ENCODE peak calls at places on chromosomes 5 and 9, in four cellular contexts. One of them, this sample, is unnamed.

GRCh38 chr5:72178910-72179815 is 71.9 kb downstream of the MAP1B start:
- DNase-seq in fibroblast of pulmonary artery: peak
- DNase-seq in KBM-7: no peak
- DNase-seq in activated naive CD4-positive, alpha-beta T cell treated with anti-CD3 and anti-CD28 coated beads, Interleukin-2, amount 50 U/mL, for 16 hours: no peak
- DNase-seq in this sample: no peak

GRCh38 chr5:20224046-20224445 is 236.0 kb upstream of the CDH18 start:
- DNase-seq in fibroblast of pulmonary artery: no peak
- DNase-seq in KBM-7: no peak
- DNase-seq in activated naive CD4-positive, alpha-beta T cell treated with anti-CD3 and anti-CD28 coated beads, Interleukin-2, amount 50 U/mL, for 16 hours: no peak
- DNase-seq in this sample: no peak

GRCh38 chr5:61162832-61163567 is 732 bp upstream of the SMIM15 start:
- DNase-seq in fibroblast of pulmonary artery: peak
- DNase-seq in KBM-7: no peak
- DNase-seq in activated naive CD4-positive, alpha-beta T cell treated with anti-CD3 and anti-CD28 coated beads, Interleukin-2, amount 50 U/mL, for 16 hours: peak
- DNase-seq in this sample: peak

GRCh38 chr5:64840958-64841357 is 72.2 kb downstream of the CWC27 start:
- DNase-seq in fibroblast of pulmonary artery: no peak
- DNase-seq in KBM-7: no peak
- DNase-seq in activated naive CD4-positive, alpha-beta T cell treated with anti-CD3 and anti-CD28 coated beads, Interleukin-2, amount 50 U/mL, for 16 hours: no peak
- DNase-seq in this sample: no peak

GRCh38 chr9:16673171-16673570 is 197.3 kb downstream of the BNC2 start:
- DNase-seq in fibroblast of pulmonary artery: no peak
- DNase-seq in KBM-7: no peak
- DNase-seq in activated naive CD4-positive, alpha-beta T cell treated with anti-CD3 and anti-CD28 coated beads, Interleukin-2, amount 50 U/mL, for 16 hours: no peak
- DNase-seq in this sample: no peak

GRCh38 chr5:68424799-68425537 is 209.4 kb downstream of the PIK3R1 start:
- DNase-seq in fibroblast of pulmonary artery: peak
- DNase-seq in KBM-7: peak
- DNase-seq in activated naive CD4-positive, alpha-beta T cell treated with anti-CD3 and anti-CD28 coated beads, Interleukin-2, amount 50 U/mL, for 16 hours: no peak
- DNase-seq in this sample: no peak

GRCh38 chr5:154178661-154179060 is 11.9 kb upstream of the GALNT10 start:
- DNase-seq in fibroblast of pulmonary artery: no peak
- DNase-seq in KBM-7: no peak
- DNase-seq in activated naive CD4-positive, alpha-beta T cell treated with anti-CD3 and anti-CD28 coated beads, Interleukin-2, amount 50 U/mL, for 16 hours: no peak
- DNase-seq in this sample: no peak

GRCh38 chr5:157387683-157388093 is 72.3 kb upstream of the NIPAL4 start:
- DNase-seq in fibroblast of pulmonary artery: peak
- DNase-seq in KBM-7: no peak
- DNase-seq in activated naive CD4-positive, alpha-beta T cell treated with anti-CD3 and anti-CD28 coated beads, Interleukin-2, amount 50 U/mL, for 16 hours: no peak
- DNase-seq in this sample: no peak

GRCh38 chr5:36492998-36493655 is 113.3 kb upstream of the SLC1A3 start:
- DNase-seq in fibroblast of pulmonary artery: no peak
- DNase-seq in KBM-7: no peak
- DNase-seq in activated naive CD4-positive, alpha-beta T cell treated with anti-CD3 and anti-CD28 coated beads, Interleukin-2, amount 50 U/mL, for 16 hours: no peak
- DNase-seq in this sample: no peak

GRCh38 chr5:4773827-4774317 is 366.3 kb upstream of the ADAMTS16 start:
- DNase-seq in fibroblast of pulmonary artery: no peak
- DNase-seq in KBM-7: no peak
- DNase-seq in activated naive CD4-positive, alpha-beta T cell treated with anti-CD3 and anti-CD28 coated beads, Interleukin-2, amount 50 U/mL, for 16 hours: no peak
- DNase-seq in this sample: no peak

GRCh38 chr5:40381676-40382363 is 297.9 kb upstream of the PTGER4 start:
- DNase-seq in fibroblast of pulmonary artery: no peak
- DNase-seq in KBM-7: no peak
- DNase-seq in activated naive CD4-positive, alpha-beta T cell treated with anti-CD3 and anti-CD28 coated beads, Interleukin-2, amount 50 U/mL, for 16 hours: no peak
- DNase-seq in this sample: no peak

GRCh38 chr5:867300-867699 is 16.5 kb upstream of the ZDHHC11 start:
- DNase-seq in fibroblast of pulmonary artery: no peak
- DNase-seq in KBM-7: no peak
- DNase-seq in activated naive CD4-positive, alpha-beta T cell treated with anti-CD3 and anti-CD28 coated beads, Interleukin-2, amount 50 U/mL, for 16 hours: no peak
- DNase-seq in this sample: no peak

GRCh38 chr5:113214606-113215323 is 220.0 kb downstream of the TSSK1B start:
- DNase-seq in fibroblast of pulmonary artery: no peak
- DNase-seq in KBM-7: no peak
- DNase-seq in activated naive CD4-positive, alpha-beta T cell treated with anti-CD3 and anti-CD28 coated beads, Interleukin-2, amount 50 U/mL, for 16 hours: no peak
- DNase-seq in this sample: no peak

GRCh38 chr5:149372041-149372805 is 6.9 kb downstream of the IL17B start:
- DNase-seq in fibroblast of pulmonary artery: no peak
- DNase-seq in KBM-7: no peak
- DNase-seq in activated naive CD4-positive, alpha-beta T cell treated with anti-CD3 and anti-CD28 coated beads, Interleukin-2, amount 50 U/mL, for 16 hours: no peak
- DNase-seq in this sample: no peak

GRCh38 chr5:57779383-57780223 is 297.0 kb upstream of the ACTBL2 start:
- DNase-seq in fibroblast of pulmonary artery: peak
- DNase-seq in KBM-7: peak
- DNase-seq in activated naive CD4-positive, alpha-beta T cell treated with anti-CD3 and anti-CD28 coated beads, Interleukin-2, amount 50 U/mL, for 16 hours: no peak
- DNase-seq in this sample: peak

GRCh38 chr9:137724114-137724445 is 105.3 kb downstream of the EHMT1 start:
- DNase-seq in fibroblast of pulmonary artery: peak
- DNase-seq in KBM-7: no peak
- DNase-seq in activated naive CD4-positive, alpha-beta T cell treated with anti-CD3 and anti-CD28 coated beads, Interleukin-2, amount 50 U/mL, for 16 hours: no peak
- DNase-seq in this sample: no peak

This sample was measured in NAMALWA.